ENCODE peak calls at places on chromosome 3, in eight cellular contexts. Z, E, R, J, G, U, D and K are unnamed samples.

GRCh38 chr3:66393486-66394260 is 107.1 kb downstream of the LRIG1 start:
- DNase-seq in Z (no peak), R (no peak), D (no peak), J (peak; percentile 17), U (no peak), G (no peak), E (no peak), K (no peak)

GRCh38 chr3:46087871-46088270 is 60.6 kb upstream of the XCR1 start:
- DNase-seq in D (no peak), R (no peak), G (no peak), U (peak; percentile 80), J (no peak), Z (peak; percentile 40), E (no peak), K (no peak)

GRCh38 chr3:23865595-23866396 is 51.0 kb downstream of the NKIRAS1 start:
- DNase-seq in Z (peak; percentile 65), U (no peak), G (no peak), E (no peak), D (no peak), R (no peak), J (no peak), K (no peak)

GRCh38 chr3:64152100-64152499 is 73.2 kb downstream of the PRICKLE2 start:
- DNase-seq in R (no peak), U (no peak), E (peak; percentile 46), Z (peak; percentile 7), D (peak; percentile 24), J (no peak), G (no peak), K (peak; percentile 25)

GRCh38 chr3:9280477-9281219 is 31.2 kb upstream of the SRGAP3 start:
- DNase-seq in Z (no peak), D (no peak), E (no peak), G (no peak), U (no peak), R (no peak), J (no peak), K (no peak)

GRCh38 chr3:167754049-167754448 is 18.5 kb downstream of the SERPINI1 start:
- DNase-seq in R (no peak), G (no peak), D (no peak), U (no peak), Z (no peak), J (no peak), E (no peak), K (no peak)

GRCh38 chr3:53570709-53571108 is 76.3 kb downstream of the CACNA1D start:
- DNase-seq in R (peak; percentile 34), E (no peak), G (no peak), Z (no peak), D (no peak), J (no peak), U (no peak), K (no peak)

GRCh38 chr3:129065727-129066087 is 5.1 kb downstream of the GP9 start:
- DNase-seq in Z (no peak), E (no peak), U (no peak), R (no peak), J (no peak), G (no peak), D (no peak), K (no peak)

GRCh38 chr3:123737168-123737567 is 147.0 kb downstream of the MYLK start:
- DNase-seq in Z (no peak), U (no peak), E (no peak), J (no peak), D (no peak), R (no peak), G (no peak), K (no peak)

GRCh38 chr3:101824691-101825090 is 24.6 kb upstream of the NFKBIZ start:
- DNase-seq in Z (no peak), R (no peak), U (no peak), E (no peak), G (peak; percentile 56), J (no peak), D (no peak), K (peak; percentile 40)

GRCh38 chr3:31629054-31629453 is 96.3 kb downstream of the STT3B start:
- DNase-seq in G (no peak), J (no peak), D (no peak), U (no peak), E (no peak), Z (no peak), R (no peak), K (no peak)

GRCh38 chr3:127736801-127737539 is 64.2 kb downstream of the ABTB1 start:
- DNase-seq in R (no peak), D (no peak), E (no peak), J (no peak), Z (no peak), G (peak; percentile 32), U (no peak), K (no peak)

GRCh38 chr3:179971280-179971679 is 65.5 kb downstream of the PEX5L start:
- DNase-seq in D (no peak), E (no peak), J (no peak), R (no peak), U (no peak), G (no peak), Z (peak; percentile 46), K (no peak)

GRCh38 chr3:8336456-8336855 is 165.2 kb upstream of the LMCD1 start:
- DNase-seq in E (no peak), U (no peak), Z (no peak), R (no peak), G (no peak), D (no peak), J (no peak), K (no peak)

GRCh38 chr3:164806188-164806587 is 272.1 kb downstream of the SI start:
- DNase-seq in U (no peak), D (no peak), G (no peak), R (no peak), J (no peak), Z (peak; percentile 1), E (no peak), K (no peak)

GRCh38 chr3:37619568-37619967 is 242.1 kb upstream of the CTDSPL start:
- DNase-seq in D (no peak), R (no peak), G (no peak), U (no peak), E (no peak), Z (no peak), J (no peak), K (no peak)

GRCh38 chr3:115819785-115820384 is 196.6 kb downstream of the GAP43 start:
- DNase-seq in E (peak; percentile 61), Z (peak; percentile 87), G (peak; percentile 68), D (peak; percentile 73), R (peak; percentile 37), U (peak; percentile 53), J (no peak), K (peak; percentile 93)

GRCh38 chr3:89697321-89697916 is 590.0 kb downstream of the EPHA3 start:
- DNase-seq in R (peak; percentile 16), G (no peak), E (no peak), Z (no peak), D (no peak), J (no peak), U (no peak), K (no peak)

GRCh38 chr3:38119802-38120689 is 16.9 kb downstream of the ACAA1 start:
- DNase-seq in E (no peak), J (no peak), D (peak; percentile 10), U (no peak), R (no peak), G (no peak), Z (no peak), K (no peak)

GRCh38 chr3:123157598-123158287 is 44.0 kb upstream of the SEC22A start:
- DNase-seq in G (no peak), R (no peak), E (no peak), D (peak; percentile 64), Z (no peak), J (no peak), U (no peak), K (no peak)

GRCh38 chr3:131526801-131527347 is 24.1 kb upstream of the MRPL3 start:
- DNase-seq in R (no peak), Z (peak; percentile 15), D (peak; percentile 42), G (no peak), J (no peak), E (no peak), U (peak; percentile 49), K (peak; percentile 74)

GRCh38 chr3:125003369-125003853 is 52.4 kb downstream of the HEG1 start:
- DNase-seq in E (peak; percentile 67), G (no peak), U (no peak), J (no peak), Z (peak; percentile 10), D (peak; percentile 69), R (no peak), K (no peak)

GRCh38 chr3:146164951-146165350 is 4.0 kb upstream of the PLOD2 start:
- DNase-seq in G (peak; percentile 49), D (no peak), J (no peak), Z (no peak), R (no peak), E (no peak), U (no peak), K (no peak)

GRCh38 chr3:106578911-106579310 is 710.1 kb upstream of the CBLB start:
- DNase-seq in R (no peak), J (no peak), U (no peak), D (no peak), Z (no peak), E (no peak), G (no peak), K (no peak)

GRCh38 chr3:190076601-190077444 is 43.9 kb downstream of the P3H2 start:
- DNase-seq in E (peak; percentile 28), R (peak; percentile 85), G (peak; percentile 100), Z (no peak), D (peak; percentile 22), J (no peak), U (no peak), K (peak; percentile 72)

GRCh38 chr3:184234224-184234623 is 4.8 kb downstream of the VWA5B2 start:
- DNase-seq in E (peak; percentile 49), Z (peak; percentile 4), G (peak; percentile 81), U (peak; percentile 21), R (peak; percentile 64), D (peak; percentile 90), J (no peak), K (no peak)

GRCh38 chr3:26625187-26625586 is 2.6 kb downstream of the LRRC3B start:
- DNase-seq in G (no peak), E (no peak), D (no peak), R (no peak), Z (no peak), J (no peak), U (no peak), K (no peak)

GRCh38 chr3:119368243-119368800 is 74.1 kb downstream of the ARHGAP31 start:
- DNase-seq in E (no peak), D (no peak), R (no peak), U (no peak), J (no peak), G (no peak), Z (no peak), K (no peak)